ENCODE peak calls at places on chromosomes 13 and 19, in six cellular contexts. R, X, A, S, B and Z are unnamed samples.
A peak's percentile ranks its signal among the peaks of the same experiment; 100 is the strongest.

GRCh38 chr13:106570354-106570822 is 2.5 kb upstream of the ARGLU1 start:
- DNase-seq in B (no peak), R (no peak), A (peak; percentile 93), X (peak; percentile 62), S (peak; percentile 95), Z (no peak)

GRCh38 chr19:5142725-5143097 is 173.8 kb downstream of the KDM4B start:
- DNase-seq in S (no peak), R (no peak), A (no peak), B (no peak), X (no peak), Z (no peak)

GRCh38 chr19:46426506-46427162 is 2.1 kb downstream of the PNMA8C start:
- DNase-seq in S (peak; percentile 95), A (peak; percentile 56), R (no peak), B (peak; percentile 73), X (peak; percentile 55), Z (peak; percentile 69)

GRCh38 chr19:34363094-34363493 is 1.9 kb upstream of the GPI start:
- DNase-seq in R (no peak), B (no peak), X (no peak), A (no peak), S (peak; percentile 68), Z (no peak)

GRCh38 chr13:25733061-25733491 is 318.7 kb downstream of the SHISA2 start:
- DNase-seq in A (peak; percentile 61), R (no peak), X (no peak), B (no peak), S (no peak), Z (peak; percentile 94)

GRCh38 chr19:42176649-42176989 is 40.9 kb downstream of the DEDD2 start:
- DNase-seq in S (no peak), X (no peak), B (peak; percentile 52), R (no peak), A (no peak), Z (no peak)

GRCh38 chr13:41767801-41768200 is 193.1 kb downstream of the VWA8 start:
- DNase-seq in S (no peak), B (no peak), A (no peak), R (no peak), X (no peak), Z (no peak)

GRCh38 chr13:36815069-36815468 is 4.0 kb upstream of the RFXAP start:
- DNase-seq in R (no peak), A (no peak), X (no peak), B (no peak), S (no peak), Z (no peak)

GRCh38 chr19:3983936-3984583 is 1.2 kb downstream of the EEF2 start:
- DNase-seq in A (no peak), B (no peak), R (peak; percentile 47), S (peak; percentile 56), X (peak; percentile 19), Z (peak; percentile 57)

GRCh38 chr19:46924874-46925547 is 64.2 kb downstream of the ARHGAP35 start:
- DNase-seq in S (no peak), X (no peak), R (no peak), B (peak; percentile 52), A (no peak), Z (no peak)

GRCh38 chr19:33302974-33303790 is 848 bp upstream of the CEBPA start:
- DNase-seq in A (peak; percentile 15), B (peak; percentile 70), X (no peak), S (peak; percentile 88), R (no peak), Z (peak; percentile 37)

GRCh38 chr19:4977299-4978174 is 8.6 kb downstream of the KDM4B start:
- DNase-seq in B (no peak), S (no peak), X (no peak), A (peak; percentile 88), R (no peak), Z (peak; percentile 87)

GRCh38 chr13:101289764-101290163 is 126.5 kb downstream of the NALCN start:
- DNase-seq in R (no peak), B (no peak), S (peak; percentile 80), X (no peak), A (peak; percentile 86), Z (peak; percentile 50)

GRCh38 chr13:84651288-84651687 is 769.0 kb upstream of the SLITRK1 start:
- DNase-seq in B (no peak), A (peak; percentile 91), S (no peak), X (no peak), R (no peak), Z (peak; percentile 49)

GRCh38 chr13:105073041-105073440 is 1462.4 kb downstream of the EFNB2 start:
- DNase-seq in A (no peak), S (no peak), R (no peak), X (no peak), B (no peak), Z (no peak)

GRCh38 chr19:47032171-47032811 is 12.7 kb downstream of the NPAS1 start:
- DNase-seq in R (no peak), A (no peak), S (peak; percentile 94), X (peak; percentile 67), B (peak; percentile 85), Z (no peak)

GRCh38 chr13:40130871-40131636 is 475.6 kb downstream of the COG6 start:
- DNase-seq in B (no peak), S (no peak), A (peak; percentile 88), R (peak; percentile 9), X (peak; percentile 42), Z (peak; percentile 63)

GRCh38 chr13:66345988-66346387 is 884.1 kb downstream of the PCDH9 start:
- DNase-seq in R (no peak), B (no peak), S (no peak), A (no peak), X (no peak), Z (no peak)

GRCh38 chr13:49300716-49301589 is 53.2 kb downstream of the CDADC1 start:
- DNase-seq in S (peak; percentile 77), X (peak; percentile 72), A (peak; percentile 59), B (peak; percentile 87), R (peak; percentile 74), Z (peak; percentile 67)

GRCh38 chr13:44730099-44730498 is 154.0 kb upstream of the TSC22D1 start:
- DNase-seq in X (no peak), S (no peak), R (no peak), A (no peak), B (no peak), Z (no peak)

GRCh38 chr13:107712145-107712544 is 503.2 kb downstream of the LIG4 start:
- DNase-seq in R (no peak), S (no peak), A (no peak), B (no peak), X (no peak), Z (no peak)

GRCh38 chr13:46492946-46493345 is 60.0 kb upstream of the LRCH1 start:
- DNase-seq in S (no peak), R (peak; percentile 32), B (peak; percentile 49), A (peak; percentile 31), X (peak; percentile 6), Z (peak; percentile 55)

GRCh38 chr13:28413999-28414398 is 80.9 kb downstream of the FLT1 start:
- DNase-seq in R (peak; percentile 48), S (no peak), X (no peak), A (no peak), B (no peak), Z (no peak)

GRCh38 chr13:38824342-38824741 is 137.5 kb downstream of the FREM2 start:
- DNase-seq in A (no peak), S (peak; percentile 64), X (no peak), B (no peak), R (no peak), Z (no peak)

GRCh38 chr19:56866563-56866962 is 26.0 kb upstream of the PEG3 start:
- DNase-seq in A (no peak), R (no peak), B (no peak), S (no peak), X (no peak), Z (no peak)

GRCh38 chr13:74574964-74575728 is 440.9 kb upstream of the KLF12 start:
- DNase-seq in R (no peak), A (no peak), X (no peak), S (peak; percentile 62), B (peak; percentile 4), Z (peak; percentile 24)

GRCh38 chr13:40401911-40402776 is 264.3 kb downstream of the FOXO1 start:
- DNase-seq in S (no peak), A (peak; percentile 97), R (peak; percentile 100), B (peak; percentile 76), X (peak; percentile 35), Z (peak; percentile 98)

GRCh38 chr13:38866649-38867048 is 124.0 kb downstream of the STOML3 start:
- DNase-seq in B (no peak), X (no peak), A (no peak), R (no peak), S (no peak), Z (peak; percentile 2)

GRCh38 chr13:93859666-93860065 is 619.8 kb downstream of the DCT start:
- DNase-seq in S (no peak), A (peak; percentile 87), B (no peak), R (no peak), X (no peak), Z (peak; percentile 38)

GRCh38 chr19:18278521-18279265 is 2.7 kb downstream of the JUND start:
- DNase-seq in B (no peak), S (peak; percentile 70), A (peak; percentile 25), X (peak; percentile 46), R (peak; percentile 52), Z (no peak)